ENCODE peak calls at places on chromosome 1, in six cellular contexts. U, X, M, I, D and E are unnamed samples.

GRCh38 chr1:198598796-198599321 is 40.0 kb upstream of the PTPRC start:
- DNase-seq in M (peak), I (no peak), D (no peak), X (no peak), U (peak), E (no peak)

GRCh38 chr1:202288177-202288576 is 53.6 kb downstream of the UBE2T start:
- DNase-seq in U (no peak), D (no peak), X (no peak), M (no peak), I (no peak), E (no peak)

GRCh38 chr1:166379447-166379846 is 212.6 kb upstream of the FAM78B start:
- DNase-seq in I (no peak), M (peak), D (no peak), X (no peak), U (no peak), E (no peak)

GRCh38 chr1:179474713-179475112 is 101.0 kb downstream of the NPHS2 start:
- DNase-seq in D (no peak), M (no peak), I (no peak), U (no peak), X (no peak), E (no peak)

GRCh38 chr1:223298706-223299105 is 65.3 kb downstream of the SUSD4 start:
- DNase-seq in X (peak), U (no peak), D (no peak), I (no peak), M (no peak), E (no peak)

GRCh38 chr1:16068356-16069270 is 4.8 kb downstream of the FAM131C start:
- DNase-seq in U (no peak), D (no peak), X (peak), M (peak), I (no peak), E (no peak)

GRCh38 chr1:155320661-155321576 is at the start of gene RUSC1:
- DNase-seq in I (no peak), X (peak), M (no peak), D (peak), U (peak), E (no peak)

GRCh38 chr1:156480411-156481192 is 20.0 kb downstream of the MEF2D start:
- DNase-seq in X (no peak), I (no peak), D (peak), M (peak), U (peak), E (no peak)

GRCh38 chr1:178172939-178173338 is 79.0 kb downstream of the RASAL2 start:
- DNase-seq in X (no peak), U (no peak), M (no peak), I (no peak), D (no peak), E (no peak)

GRCh38 chr1:160209656-160210046 is 4.5 kb downstream of the PEA15 start:
- DNase-seq in X (no peak), U (no peak), I (no peak), M (no peak), D (no peak), E (peak)

GRCh38 chr1:69776555-69776954 is 208.8 kb downstream of the LRRC7 start:
- DNase-seq in U (no peak), I (no peak), X (no peak), M (no peak), D (no peak), E (no peak)

GRCh38 chr1:59433440-59433813 is 136.5 kb downstream of the FGGY start:
- DNase-seq in D (no peak), U (no peak), X (peak), M (no peak), I (no peak), E (no peak)

GRCh38 chr1:175891783-175892309 is 148.5 kb upstream of the TNR start:
- DNase-seq in I (no peak), X (no peak), D (no peak), M (no peak), U (no peak), E (no peak)

GRCh38 chr1:214248294-214249082 is 32.5 kb upstream of the SMYD2 start:
- DNase-seq in X (no peak), D (no peak), M (no peak), U (no peak), I (no peak), E (no peak)

GRCh38 chr1:155981266-155982088 is 3.1 kb upstream of the ARHGEF2 start:
- DNase-seq in I (no peak), M (no peak), X (peak), U (peak), D (no peak), E (no peak)

GRCh38 chr1:35573198-35573775 is at the start of gene TFAP2E:
- DNase-seq in I (no peak), D (peak), U (no peak), M (peak), X (peak), E (no peak)

GRCh38 chr1:87685366-87686136 is 356.9 kb downstream of the LMO4 start:
- DNase-seq in D (no peak), I (no peak), X (no peak), M (peak), U (no peak), E (no peak)

GRCh38 chr1:93613895-93614294 is 67.7 kb downstream of the BCAR3 start:
- DNase-seq in X (no peak), I (no peak), U (no peak), D (no peak), M (peak), E (no peak)

GRCh38 chr1:18012686-18013085 is 94.9 kb upstream of the IGSF21 start:
- DNase-seq in U (no peak), I (no peak), X (no peak), D (no peak), M (no peak), E (no peak)

GRCh38 chr1:116910379-116911165 is 856 bp downstream of the PTGFRN start:
- DNase-seq in M (peak), U (no peak), X (no peak), D (peak), I (no peak), E (no peak)

GRCh38 chr1:118988186-118989005 is at the start of gene TBX15:
- DNase-seq in U (no peak), M (no peak), D (peak), X (peak), I (no peak), E (no peak)

GRCh38 chr1:78168306-78168705 is 122.5 kb downstream of the GIPC2 start:
- DNase-seq in M (no peak), X (peak), D (no peak), I (no peak), U (no peak), E (no peak)

GRCh38 chr1:213274140-213274539 is 223.1 kb downstream of the RPS6KC1 start:
- DNase-seq in D (no peak), M (peak), I (no peak), X (no peak), U (no peak), E (no peak)

GRCh38 chr1:32757213-32757895 is 54.8 kb upstream of the SYNC start:
- DNase-seq in I (no peak), X (no peak), U (no peak), D (no peak), M (no peak), E (no peak)

GRCh38 chr1:52055854-52056109 is 313 bp upstream of the BTF3L4 start:
- DNase-seq in U (no peak), M (no peak), I (no peak), X (no peak), D (no peak), E (no peak)

GRCh38 chr1:88680446-88680845 is 3.6 kb upstream of the PKN2 start:
- DNase-seq in U (no peak), M (no peak), X (peak), D (no peak), I (no peak), E (no peak)

GRCh38 chr1:212438831-212439237 is 6.1 kb downstream of the NENF start:
- DNase-seq in I (no peak), M (no peak), X (no peak), U (no peak), D (no peak), E (no peak)